ENCODE peak calls at places on chromosomes 11 and 22, in eight cellular contexts. S, W, Z, I, R, H, E and F are unnamed samples.

GRCh38 chr22:27962268-27963191 is 43.5 kb upstream of the PITPNB start:
- DNase-seq in S (no peak), W (no peak), Z (no peak), I (no peak), R (peak; percentile 21), H (no peak), E (no peak), F (no peak)

GRCh38 chr11:70741085-70741484 is 342.8 kb downstream of the CTTN start:
- DNase-seq in S (no peak), W (no peak), Z (no peak), I (no peak), R (no peak), H (no peak), E (no peak), F (no peak)

GRCh38 chr11:77195071-77195705 is 67.1 kb downstream of the MYO7A start:
- DNase-seq in S (no peak), W (no peak), Z (no peak), I (no peak), R (no peak), H (peak; percentile 49), E (no peak), F (peak; percentile 63)

GRCh38 chr11:66011239-66011784 is 496 bp upstream of the CST6 start:
- DNase-seq in S (no peak), W (no peak), Z (no peak), I (no peak), R (no peak), H (no peak), E (no peak), F (peak; percentile 79)

GRCh38 chr11:69157156-69157821 is 1.6 kb downstream of the SMIM38 start:
- DNase-seq in S (no peak), W (no peak), Z (peak; percentile 73), I (no peak), R (peak; percentile 50), H (peak; percentile 76), E (peak; percentile 36), F (no peak)

GRCh38 chr22:38731703-38732161 is 24.1 kb downstream of the SUN2 start:
- DNase-seq in S (no peak), W (no peak), Z (peak; percentile 65), I (no peak), R (no peak), H (no peak), E (no peak), F (peak; percentile 38)

GRCh38 chr11:65780770-65781151 is at the start of gene AP5B1:
- DNase-seq in S (peak; percentile 78), W (peak; percentile 61), Z (peak; percentile 81), I (peak; percentile 61), R (peak; percentile 33), H (peak; percentile 76), E (peak; percentile 63), F (peak; percentile 88)

GRCh38 chr11:81963018-81963417 is 770.6 kb downstream of the FAM181B start:
- DNase-seq in S (no peak), W (no peak), Z (no peak), I (no peak), R (peak; percentile 11), H (no peak), E (no peak), F (no peak)

GRCh38 chr11:61679893-61680621 is at the start of gene DAGLA:
- DNase-seq in S (peak; percentile 83), W (peak; percentile 72), Z (peak; percentile 76), I (peak; percentile 88), R (peak; percentile 42), H (peak; percentile 85), E (peak; percentile 79), F (peak; percentile 89)
- H3K4me3 ChIP-seq in S (peak within 1 kb of the TSS; percentile 53), W (no peak within 1 kb of the TSS), Z (peak within 1 kb of the TSS; percentile 55), I (no peak within 1 kb of the TSS), R (peak within 1 kb of the TSS; percentile 46), H (peak within 1 kb of the TSS; percentile 18), E (peak within 1 kb of the TSS; percentile 44), F (peak within 1 kb of the TSS; percentile 66)

DNA sequence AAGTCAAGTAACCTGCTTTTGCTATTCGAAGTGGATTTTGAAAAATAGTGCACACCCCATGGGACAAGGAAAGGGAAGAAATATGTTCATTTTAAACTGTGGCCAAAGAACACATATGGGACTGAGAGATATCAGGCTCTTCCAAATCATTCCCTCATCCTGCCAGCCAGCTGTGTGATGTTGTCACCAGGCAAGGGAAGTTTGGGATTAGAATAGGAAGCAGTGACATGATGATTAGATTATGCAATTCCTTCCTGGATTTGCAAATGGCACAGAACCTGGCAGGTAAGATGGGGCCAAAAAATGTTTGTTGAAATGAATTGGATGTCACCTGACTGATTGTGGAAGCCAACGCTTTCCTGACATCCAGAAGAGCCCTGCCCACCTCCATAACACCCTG is 4.9 kb upstream of the SCN3B start:
- DNase-seq in S (no peak), W (no peak), Z (no peak), I (no peak), R (no peak), H (no peak), E (no peak), F (no peak)
- H3K9me3 ChIP-seq in S (no peaks in the 10 kb centered on the region), W (no peaks in the 10 kb centered on the region), Z (no peaks in the 10 kb centered on the region), I (no peaks in the 10 kb centered on the region), R (no peaks in the 10 kb centered on the region), H (no peaks in the 10 kb centered on the region), E (no peaks in the 10 kb centered on the region), F (no peaks in the 10 kb centered on the region)

GRCh38 chr22:23753371-23753770 is 854 bp downstream of the VPREB3 start:
- DNase-seq in S (no peak), W (no peak), Z (no peak), I (no peak), R (no peak), H (no peak), E (no peak), F (no peak)
- H3K4me3 ChIP-seq in S (no peak overlapping the region), W (no peak overlapping the region), Z (no peak overlapping the region), I (no peak overlapping the region), R (no peak overlapping the region), H (no peak overlapping the region), E (no peak overlapping the region), F (no peak overlapping the region)

GRCh38 chr22:47320560-47320959 is 558.1 kb downstream of the TBC1D22A start:
- DNase-seq in S (no peak), W (no peak), Z (no peak), I (no peak), R (no peak), H (no peak), E (no peak), F (no peak)
- H3K9me3 ChIP-seq in S (peaks cover 27% of the 10 kb centered on the region), W (no peaks in the 10 kb centered on the region), Z (peaks cover 19% of the 10 kb centered on the region), I (no peaks in the 10 kb centered on the region), R (no peaks in the 10 kb centered on the region), H (peaks cover 2% of the 10 kb centered on the region), E (no peaks in the 10 kb centered on the region), F (peaks cover 3% of the 10 kb centered on the region)

GRCh38 chr11:59600234-59600633 is 15.3 kb downstream of the OSBP start:
- DNase-seq in S (no peak), W (no peak), Z (no peak), I (no peak), R (no peak), H (no peak), E (no peak), F (no peak)
- H3K4me3 ChIP-seq in S (no peak overlapping the region), W (no peak overlapping the region), Z (no peak overlapping the region), I (no peak overlapping the region), R (no peak overlapping the region), H (no peak overlapping the region), E (no peak overlapping the region), F (no peak overlapping the region)

DNA sequence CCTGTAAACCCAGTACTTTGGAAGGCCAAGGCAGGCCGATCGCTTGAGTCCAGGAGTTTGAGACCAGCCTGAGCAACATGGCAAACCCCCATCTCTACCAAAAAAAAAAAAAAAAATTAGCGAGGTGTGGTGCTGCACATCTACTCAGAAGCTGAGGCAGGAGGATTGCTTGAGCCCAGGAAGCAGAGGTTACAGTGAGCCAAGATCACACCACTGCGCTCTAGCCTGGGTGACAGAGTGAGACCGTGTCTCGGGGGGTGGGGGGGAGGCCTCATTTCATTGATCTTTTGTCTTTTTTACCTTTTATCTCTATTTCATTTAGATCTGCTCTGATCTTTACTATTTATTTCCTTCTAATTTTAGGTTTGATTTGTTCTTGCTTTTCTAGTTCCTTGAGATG is 51.8 kb downstream of the KCNQ1OT1 start:
- DNase-seq in S (no peak), W (no peak), Z (no peak), I (no peak), R (no peak), H (no peak), E (no peak), F (no peak)
- H3K9me3 ChIP-seq in S (peaks cover 73% of the 10 kb centered on the region), W (no peaks in the 10 kb centered on the region), Z (peaks cover 61% of the 10 kb centered on the region), I (peaks cover 28% of the 10 kb centered on the region), R (peaks cover 3% of the 10 kb centered on the region), H (peaks cover 31% of the 10 kb centered on the region), E (peaks cover 63% of the 10 kb centered on the region), F (peaks cover 86% of the 10 kb centered on the region)

GRCh38 chr11:27718853-27719574 is 18.8 kb upstream of the BDNF start:
- DNase-seq in S (no peak), W (no peak), Z (peak; percentile 65), I (no peak), R (peak; percentile 51), H (no peak), E (no peak), F (peak; percentile 63)

GRCh38 chr11:27717801-27718229 is 17.6 kb upstream of the BDNF start:
- DNase-seq in S (no peak), W (no peak), Z (no peak), I (no peak), R (peak; percentile 43), H (no peak), E (no peak), F (no peak)

GRCh38 chr11:27719575-27719925 is 19.3 kb upstream of the BDNF start:
- DNase-seq in S (no peak), W (no peak), Z (no peak), I (no peak), R (no peak), H (no peak), E (no peak), F (no peak)

GRCh38 chr11:27717377-27717776 is 17.1 kb upstream of the BDNF start:
- DNase-seq in S (no peak), W (no peak), Z (no peak), I (no peak), R (peak; percentile 33), H (no peak), E (no peak), F (no peak)

DNA sequence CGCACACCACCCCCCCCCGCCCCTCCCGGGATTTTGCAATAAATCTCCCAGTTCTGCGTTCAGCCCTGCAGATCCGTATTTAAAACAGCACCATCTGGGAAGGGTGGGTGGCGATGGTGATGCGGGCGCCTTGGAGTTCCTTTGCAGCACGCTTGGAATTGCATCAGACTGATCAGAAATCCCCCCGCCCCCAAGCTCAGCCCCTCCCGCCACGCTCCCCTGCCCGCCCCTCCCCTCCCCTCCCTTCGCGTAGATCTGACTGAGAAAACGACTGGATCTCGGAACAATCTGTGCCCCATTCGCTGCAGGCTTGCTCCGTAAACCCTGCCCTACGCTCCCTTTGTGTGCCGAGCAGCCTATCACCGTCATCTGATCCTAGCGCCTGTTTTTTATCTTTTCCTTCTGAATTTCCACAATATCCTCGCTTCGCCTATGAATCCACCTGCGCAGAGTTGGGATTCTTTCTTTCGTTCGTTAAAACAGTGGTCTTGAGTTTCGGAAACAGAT is 18.1 kb upstream of the BDNF start:
- DNase-seq in S (no peak), W (no peak), Z (peak; percentile 70), I (no peak), R (peak; percentile 93), H (peak; percentile 69), E (no peak), F (no peak)
- H3K4me3 ChIP-seq in S (peak overlapping the region; percentile 40), W (no peak overlapping the region), Z (peak overlapping the region; percentile 58), I (no peak overlapping the region), R (peak overlapping the region; percentile 51), H (peak overlapping the region; percentile 18), E (peak overlapping the region; percentile 2), F (peak overlapping the region; percentile 53)

DNA sequence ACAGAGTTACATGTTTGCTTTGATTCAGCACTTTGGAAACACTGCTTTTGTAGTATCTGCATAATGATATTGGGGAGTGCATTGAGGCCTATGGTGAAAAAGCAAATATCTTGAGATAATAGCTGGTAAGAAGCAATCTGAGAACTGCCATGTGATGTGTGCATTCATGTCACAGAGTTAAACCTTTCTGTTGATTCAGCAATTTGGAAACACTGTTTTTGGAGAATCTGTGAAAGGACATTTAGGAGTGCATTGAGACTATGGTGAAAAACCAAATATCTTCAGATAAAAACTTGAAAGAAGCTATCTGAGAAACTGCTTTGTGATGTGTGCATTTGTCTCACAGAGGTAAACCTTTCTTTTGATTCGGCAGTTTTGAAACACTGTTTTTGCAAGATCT is 346.8 kb downstream of the OR4C45 start:
- DNase-seq in S (no peak), W (no peak), Z (no peak), I (no peak), R (no peak), H (no peak), E (no peak), F (no peak)
- H3K9me3 ChIP-seq in S (peaks cover 69% of the 10 kb centered on the region), W (no peaks in the 10 kb centered on the region), Z (peaks cover 44% of the 10 kb centered on the region), I (no peaks in the 10 kb centered on the region), R (no peaks in the 10 kb centered on the region), H (peaks cover 17% of the 10 kb centered on the region), E (peaks cover 3% of the 10 kb centered on the region), F (peaks cover 35% of the 10 kb centered on the region)